ENCODE peak calls at places on chromosomes 11 and 22, in four cellular contexts. J, U, I and N are unnamed samples.

GRCh38 chr11:59154585-59154984 is 11.9 kb downstream of the FAM111A start:
- DNase-seq in J (no peak), U (no peak), I (no peak), N (no peak)

GRCh38 chr11:106770489-106771100 is 247.7 kb downstream of the GUCY1A2 start:
- DNase-seq in J (no peak), I (no peak), U (no peak), N (no peak)

GRCh38 chr11:119694334-119694733 is 34.7 kb downstream of the NECTIN1 start:
- DNase-seq in I (no peak), U (peak), J (no peak), N (no peak)

GRCh38 chr11:2522636-2523255 is 77.9 kb downstream of the KCNQ1 start:
- DNase-seq in I (no peak), U (no peak), J (no peak), N (no peak)

GRCh38 chr11:100680070-100680469 is 7.0 kb upstream of the ARHGAP42 start:
- DNase-seq in J (no peak), I (no peak), U (no peak), N (no peak)

GRCh38 chr11:128687321-128687720 is 6.6 kb upstream of the FLI1 start:
- DNase-seq in U (no peak), I (no peak), J (peak), N (no peak)

GRCh38 chr11:17439316-17439782 is 37.3 kb downstream of the ABCC8 start:
- DNase-seq in I (no peak), J (no peak), U (peak), N (no peak)

GRCh38 chr11:120192831-120193625 is 17.8 kb upstream of the OAF start:
- DNase-seq in J (no peak), I (no peak), U (peak), N (no peak)

GRCh38 chr11:130099356-130099755 is 29.7 kb downstream of the APLP2 start:
- DNase-seq in U (no peak), J (no peak), I (no peak), N (no peak)

GRCh38 chr22:31490496-31490925 is 869 bp upstream of the EIF4ENIF1 start:
- DNase-seq in I (peak), J (peak), U (peak), N (peak)

GRCh38 chr11:69014084-69014935 is 1.3 kb upstream of the MRGPRF start:
- DNase-seq in I (no peak), U (peak), J (no peak), N (no peak)

GRCh38 chr11:58395581-58395980 is 11.1 kb downstream of the OR5B3 start:
- DNase-seq in U (no peak), I (no peak), J (no peak), N (no peak)

GRCh38 chr11:7672960-7673723 is at the start of gene CYB5R2:
- DNase-seq in J (peak), I (no peak), U (no peak), N (no peak)

GRCh38 chr22:49182416-49182815 is 645.3 kb downstream of the BRD1 start:
- DNase-seq in J (no peak), I (no peak), U (no peak), N (no peak)

DNA sequence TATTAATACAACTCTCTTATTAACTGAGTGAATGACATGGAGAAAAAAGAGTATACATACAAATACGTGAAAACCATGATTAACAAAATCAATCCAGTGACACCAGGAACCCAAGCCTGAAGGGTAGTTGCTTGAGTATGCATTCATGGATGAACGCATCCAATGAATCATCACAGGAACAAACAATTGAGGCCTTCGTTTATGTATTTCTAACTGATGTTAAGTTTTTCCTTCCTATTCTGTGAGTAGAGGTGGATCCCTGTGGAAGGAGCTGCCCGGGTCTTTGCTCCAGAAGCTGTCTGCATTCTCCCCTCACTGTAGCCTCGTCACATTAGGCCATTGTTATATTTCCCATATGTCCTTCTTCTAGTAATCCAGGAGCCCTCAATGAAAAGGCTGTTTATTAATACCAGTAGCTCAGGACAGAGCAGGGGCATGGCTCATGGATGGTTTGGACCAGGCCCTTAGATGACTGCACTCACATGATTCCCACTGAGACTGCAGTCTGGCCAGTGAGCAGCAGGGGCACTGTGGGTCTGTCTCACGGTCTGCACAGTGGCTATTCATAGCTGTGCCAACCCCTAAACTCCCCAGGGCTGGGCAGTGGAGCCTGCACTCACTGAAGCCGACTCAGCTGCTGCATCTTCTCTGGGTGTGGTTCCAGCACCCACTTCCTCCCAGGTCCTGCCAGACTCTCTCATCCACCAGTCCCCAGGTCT is 128.1 kb upstream of the TOP3B start:
- DNase-seq in I (peak), U (no peak), J (peak), N (peak)
- TF ChIP-seq FOXK2 in I (no peak), U (no peak), J (no peak), N (no peak)

GRCh38 chr22:50425179-50425916 is 49.5 kb downstream of the SBF1 start:
- DNase-seq in I (no peak), U (no peak), J (no peak), N (no peak)
- TF ChIP-seq FOXK2 in I (no peak), U (no peak), J (no peak), N (no peak)

GRCh38 chr11:65448418-65449196 is 26.0 kb downstream of the NEAT1 start:
- DNase-seq in J (peak), I (no peak), U (no peak), N (no peak)

GRCh38 chr11:65445604-65446445 is 23.2 kb downstream of the NEAT1 start:
- DNase-seq in U (no peak), J (no peak), I (no peak), N (no peak)

GRCh38 chr11:65446446-65447277 is 24.1 kb downstream of the NEAT1 start:
- DNase-seq in I (no peak), U (no peak), J (no peak), N (no peak)

GRCh38 chr11:65445101-65445603 is 22.6 kb downstream of the NEAT1 start:
- DNase-seq in U (no peak), I (no peak), J (no peak), N (no peak)

GRCh38 chr11:65448074-65448417 is 25.4 kb downstream of the NEAT1 start:
- DNase-seq in J (no peak), U (no peak), I (no peak), N (no peak)
- TF ChIP-seq FOXK2 in J (no peak), U (no peak), I (no peak), N (no peak)

GRCh38 chr22:42636506-42636905 is 3.9 kb downstream of the ATP5MGL start:
- DNase-seq in J (no peak), I (no peak), U (no peak), N (no peak)

GRCh38 chr22:42633013-42633412 is 7.4 kb downstream of the ATP5MGL start:
- DNase-seq in J (no peak), I (no peak), U (no peak), N (no peak)

GRCh38 chr22:42637555-42637954 is 2.8 kb downstream of the ATP5MGL start:
- DNase-seq in I (no peak), J (no peak), U (no peak), N (no peak)

GRCh38 chr22:42632096-42632495 is 8.3 kb downstream of the ATP5MGL start:
- DNase-seq in I (no peak), J (no peak), U (peak), N (no peak)

DNA sequence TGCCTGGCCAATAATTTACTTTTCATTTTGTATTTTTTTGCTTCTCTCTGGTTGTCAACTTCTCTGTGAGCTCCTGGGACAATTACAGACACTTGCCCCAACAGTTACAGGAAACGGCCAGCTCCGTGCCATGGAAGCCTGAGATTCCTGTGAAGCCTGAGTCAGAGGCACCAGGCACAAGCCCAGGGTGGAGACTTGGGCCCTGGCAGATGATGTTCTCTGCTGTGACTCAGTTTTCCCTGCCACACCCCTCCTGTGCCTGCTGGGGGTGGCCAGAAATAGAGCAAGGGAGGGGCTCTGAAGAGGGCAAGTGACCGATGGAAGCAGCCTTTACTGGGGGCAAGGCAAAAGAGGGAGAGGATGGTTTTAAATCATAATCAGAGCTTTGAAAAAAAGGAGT is 4.9 kb downstream of the ATP5MGL start:
- DNase-seq in J (no peak), U (no peak), I (no peak), N (no peak)
- TF ChIP-seq FOXK2 in J (no peak), U (no peak), I (no peak), N (no peak)

GRCh38 chr11:82980292-82980691 is 78.8 kb downstream of the DDIAS start:
- DNase-seq in U (no peak), J (no peak), I (no peak), N (no peak)
- TF ChIP-seq FOXK2 in U (no peak), J (no peak), I (no peak), N (no peak)